ENCODE peak calls at places on chromosomes 11 and 22, in four cellular contexts. U, F, L and Z are unnamed samples. For H3K36me3, the result is how much of the 10 kb centered on the place peaks cover.

GRCh38 chr11:130945945-130946344 is 29.7 kb upstream of the SNX19 start:
- DNase-seq in U (no peak), F (no peak), L (no peak), Z (no peak)

GRCh38 chr11:116730568-116730967 is 42.2 kb downstream of the BUD13 start:
- DNase-seq in U (no peak), F (no peak), L (no peak), Z (no peak)

GRCh38 chr11:10394229-10395100 is 60.6 kb upstream of the AMPD3 start:
- DNase-seq in U (no peak), F (no peak), L (no peak), Z (peak)

GRCh38 chr11:67031791-67032561 is 9.0 kb downstream of the SYT12 start:
- DNase-seq in U (no peak), F (no peak), L (no peak), Z (no peak)

GRCh38 chr11:130488187-130489026 is 40.0 kb downstream of the ADAMTS15 start:
- DNase-seq in U (no peak), F (no peak), L (no peak), Z (no peak)

GRCh38 chr11:3169952-3170755 is 5.0 kb upstream of the OSBPL5 start:
- DNase-seq in U (peak), F (peak), L (no peak), Z (no peak)

GRCh38 chr11:128615076-128615475 is 27.7 kb upstream of the ETS1 start:
- DNase-seq in U (no peak), F (no peak), L (no peak), Z (no peak)

GRCh38 chr22:42967933-42968332 is 47.0 kb downstream of the PACSIN2 start:
- DNase-seq in U (no peak), F (peak), L (no peak), Z (no peak)

GRCh38 chr11:1832181-1832988 is 2.4 kb upstream of the SYT8 start:
- DNase-seq in U (peak), F (no peak), L (no peak), Z (peak)

GRCh38 chr11:43920598-43921419 is 21.6 kb upstream of the C11orf96 start:
- DNase-seq in U (no peak), F (peak), L (no peak), Z (no peak)

GRCh38 chr11:19845633-19846032 is 133.0 kb downstream of the NAV2 start:
- DNase-seq in U (no peak), F (no peak), L (no peak), Z (no peak)

GRCh38 chr11:94740975-94741707 is 27.0 kb upstream of the AMOTL1 start:
- DNase-seq in U (peak), F (peak), L (peak), Z (no peak)

GRCh38 chr22:25048659-25049657 is 96.4 kb downstream of the KIAA1671 start:
- DNase-seq in U (peak), F (peak), L (peak), Z (peak)

GRCh38 chr22:27252282-27253049 is 549.1 kb downstream of the MN1 start:
- DNase-seq in U (no peak), F (peak), L (no peak), Z (no peak)

GRCh38 chr22:23149743-23150238 is 4.5 kb downstream of the RAB36 start:
- DNase-seq in U (no peak), F (no peak), L (no peak), Z (no peak)

GRCh38 chr11:102177974-102178631 is 67.9 kb downstream of the YAP1 start:
- DNase-seq in U (no peak), F (no peak), L (no peak), Z (no peak)

GRCh38 chr22:26709617-26710390 is 52.4 kb downstream of the MIAT start:
- DNase-seq in U (no peak), F (no peak), L (no peak), Z (no peak)

GRCh38 chr11:56911312-56911711 is 77.4 kb upstream of the OR5AK2 start:
- DNase-seq in U (no peak), F (no peak), L (no peak), Z (no peak)

GRCh38 chr11:12529041-12529440 is 145.2 kb upstream of the TEAD1 start:
- DNase-seq in U (no peak), F (no peak), L (no peak), Z (no peak)

GRCh38 chr11:112364962-112365481 is 104.4 kb upstream of the PLET1 start:
- DNase-seq in U (no peak), F (no peak), L (no peak), Z (no peak)

GRCh38 chr11:12694182-12694531 is 19.9 kb downstream of the TEAD1 start:
- DNase-seq in U (no peak), F (no peak), L (no peak), Z (no peak)

GRCh38 chr11:116861539-116861938 is 24.1 kb upstream of the APOA1 start:
- DNase-seq in U (no peak), F (no peak), L (no peak), Z (no peak)

GRCh38 chr11:69465236-69466000 is 16.0 kb upstream of the LINC01488 start:
- DNase-seq in U (no peak), F (no peak), L (no peak), Z (no peak)

GRCh38 chr11:88326112-88326511 is 11.4 kb downstream of the CTSC start:
- DNase-seq in U (no peak), F (no peak), L (no peak), Z (no peak)

DNA sequence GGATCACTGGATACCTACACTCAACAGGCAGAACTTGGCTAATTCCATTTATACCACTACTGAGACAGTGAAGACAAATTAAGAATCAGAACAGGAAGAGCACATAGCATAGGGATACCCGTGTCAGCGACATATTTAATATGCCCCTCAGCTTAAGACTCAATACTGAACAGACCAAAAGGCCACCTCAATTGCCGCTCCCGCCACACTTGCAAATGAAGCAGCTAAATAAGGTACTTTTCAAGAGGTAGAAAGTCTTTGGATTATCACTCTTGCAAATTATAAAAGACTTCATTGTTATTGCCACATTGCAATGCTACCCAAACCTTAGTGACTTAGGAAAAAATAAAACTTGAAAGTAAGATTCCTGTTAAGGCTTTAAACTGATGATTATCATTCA is 3.1 kb downstream of the DDX17 start:
- DNase-seq in U (no peak), F (no peak), L (no peak), Z (no peak)
- H3K36me3 ChIP-seq in U (under half), F (under half), L (under half), Z (under half)

DNA sequence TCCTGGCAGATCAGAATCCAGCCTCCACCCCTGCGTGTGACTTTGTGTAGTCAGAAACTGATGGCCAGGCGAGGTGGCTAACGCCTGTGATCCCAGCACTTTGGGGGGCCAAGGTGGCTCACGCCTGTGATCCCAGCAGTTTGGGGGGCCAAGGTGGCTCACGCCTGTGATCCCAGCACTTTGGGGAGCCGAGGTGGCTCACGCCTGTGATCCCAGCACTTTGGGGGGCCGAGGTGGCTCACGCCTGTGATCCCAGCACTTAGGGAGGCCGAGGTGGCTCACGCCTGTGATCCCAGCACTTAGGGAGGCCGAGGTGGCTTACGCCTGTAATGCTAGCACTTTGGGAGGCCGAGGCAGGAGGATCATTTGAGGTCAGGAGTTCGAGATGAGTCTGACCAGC is 5.2 kb downstream of the NCAPH2 start:
- DNase-seq in U (no peak), F (no peak), L (no peak), Z (no peak)
- H3K36me3 ChIP-seq in U (under half), F (under half), L (under half), Z (under half)

GRCh38 chr11:62823677-62824076 is 8.2 kb downstream of the STX5 start:
- DNase-seq in U (no peak), F (peak), L (no peak), Z (no peak)
- H3K36me3 ChIP-seq in U (half or more), F (under half), L (under half), Z (under half)

DNA sequence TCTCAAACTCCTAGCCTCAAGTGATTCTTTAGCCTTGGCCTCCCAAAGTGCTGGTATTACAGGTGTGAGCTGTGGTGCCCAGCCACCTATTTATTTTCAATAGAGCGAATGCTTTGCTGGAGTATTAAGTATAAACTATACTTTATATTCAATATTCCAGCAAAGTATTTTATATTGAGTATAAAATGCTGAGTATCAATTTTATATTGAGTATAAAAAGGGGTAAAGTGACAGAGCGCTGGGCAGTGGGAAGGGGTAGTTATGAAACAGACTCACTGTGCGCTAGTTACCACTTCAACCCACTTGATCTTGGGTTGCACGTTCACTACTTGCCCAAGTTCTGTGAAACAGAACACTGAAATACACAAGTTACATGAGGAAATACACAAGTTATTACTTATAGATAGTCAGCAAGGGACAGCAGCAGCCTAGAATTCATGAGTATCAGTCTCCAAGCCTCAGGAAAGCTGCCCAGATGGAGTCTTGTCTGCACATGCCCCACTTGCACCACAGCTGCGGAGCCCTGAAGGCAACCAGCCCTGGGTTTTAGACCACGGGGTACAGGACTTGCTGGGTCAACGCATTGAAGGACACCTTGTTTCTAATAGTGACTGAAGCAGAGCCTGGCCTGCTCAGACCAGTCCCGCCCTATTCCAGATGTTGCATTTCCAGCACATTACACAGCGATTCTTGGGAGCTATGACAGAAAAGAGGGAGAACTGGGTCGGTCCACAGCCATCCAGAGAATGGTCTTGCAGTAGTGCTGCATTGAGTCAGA is 51.6 kb upstream of the SYT13 start:
- DNase-seq in U (no peak), F (no peak), L (no peak), Z (no peak)
- H3K36me3 ChIP-seq in U (under half), F (under half), L (under half), Z (under half)

DNA sequence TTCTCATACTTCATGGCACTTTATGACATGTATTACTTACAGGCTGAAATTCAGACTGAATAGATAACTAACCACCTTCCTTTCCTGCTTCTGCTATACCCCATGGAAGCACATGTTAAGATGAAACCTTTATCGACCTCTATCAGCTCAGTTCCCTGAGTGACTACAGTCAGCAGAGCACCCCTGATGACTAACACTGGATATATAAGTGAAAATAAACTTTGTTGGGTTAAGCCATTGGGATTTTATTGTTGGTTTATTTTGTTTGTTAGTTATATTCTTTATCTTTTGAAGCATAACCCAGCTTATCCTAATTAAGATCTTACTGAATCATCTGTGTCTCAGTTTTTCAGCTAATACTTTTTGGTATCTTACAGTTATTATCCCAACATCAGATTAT is 23.0 kb upstream of the MAML2 start:
- DNase-seq in U (no peak), F (no peak), L (no peak), Z (no peak)
- H3K36me3 ChIP-seq in U (under half), F (under half), L (under half), Z (under half)